ENCODE peak calls at places on chromosomes 3 and 15, in eight cellular contexts. H is esophagus squamous epithelium, F is tibial nerve, Q is body of pancreas, W is sigmoid colon, C is heart left ventricle, U is breast epithelium, J is HCT116. R is an unnamed sample.

GRCh38 chr3:79497447-79498111 is 270.2 kb downstream of the ROBO1 start:
- DNase-seq in C (no peak), H (no peak), U (no peak), W (no peak), J (no peak), Q (no peak), F (no peak), R (no peak)

GRCh38 chr15:42605281-42605744 is 29.9 kb downstream of the STARD9 start:
- DNase-seq in Q (no peak), J (no peak), C (no peak), U (no peak), W (no peak), F (no peak), H (no peak), R (no peak)

GRCh38 chr3:45105855-45106655 is 40.1 kb downstream of the CDCP1 start:
- DNase-seq in C (no peak), W (no peak), H (no peak), J (peak), Q (no peak), U (no peak), F (no peak), R (peak)

GRCh38 chr15:67897646-67898045 is 57.8 kb upstream of the RNU6-1 start:
- DNase-seq in W (no peak), C (no peak), J (no peak), H (no peak), F (no peak), U (no peak), Q (no peak), R (no peak)

GRCh38 chr15:99702895-99703602 is 30.2 kb downstream of the LYSMD4 start:
- DNase-seq in C (no peak), Q (no peak), F (no peak), J (no peak), W (no peak), H (no peak), U (no peak), R (no peak)

GRCh38 chr3:188503647-188504046 is 349.7 kb downstream of the LPP start:
- DNase-seq in W (no peak), J (no peak), F (no peak), U (no peak), Q (no peak), H (no peak), C (no peak), R (no peak)

GRCh38 chr3:142946861-142947260 is 16.6 kb downstream of the PAQR9 start:
- DNase-seq in W (no peak), Q (no peak), F (no peak), H (no peak), J (no peak), U (no peak), C (no peak), R (no peak)

GRCh38 chr15:65869954-65870871 is 922 bp downstream of the RAB11A start:
- DNase-seq in C (peak), U (peak), W (peak), H (no peak), Q (peak), F (no peak), J (no peak), R (peak)

GRCh38 chr15:87287156-87287555 is 969.4 kb downstream of the NTRK3 start:
- DNase-seq in F (no peak), W (no peak), J (no peak), H (no peak), U (no peak), Q (no peak), C (no peak), R (no peak)

GRCh38 chr15:69403611-69404010 is 10.5 kb upstream of the KIF23 start:
- DNase-seq in U (no peak), C (no peak), H (no peak), W (no peak), F (no peak), J (no peak), Q (no peak), R (no peak)

GRCh38 chr3:98655666-98656065 is 62.3 kb upstream of the CPOX start:
- DNase-seq in F (no peak), Q (no peak), W (no peak), J (no peak), U (no peak), H (no peak), C (no peak), R (no peak)

GRCh38 chr15:87477759-87478687 is 778.5 kb downstream of the NTRK3 start:
- DNase-seq in C (peak), J (no peak), W (peak), F (peak), Q (peak), H (no peak), U (peak), R (no peak)

GRCh38 chr15:75554717-75555116 is 24.4 kb downstream of the PTPN9 start:
- DNase-seq in Q (no peak), U (no peak), C (no peak), H (no peak), J (no peak), F (no peak), W (no peak), R (no peak)

GRCh38 chr3:10814623-10815022 is 1.4 kb upstream of the SLC6A11 start:
- DNase-seq in H (no peak), W (no peak), Q (no peak), J (no peak), C (no peak), F (no peak), U (no peak), R (no peak)

GRCh38 chr3:47288966-47289910 is 6.5 kb downstream of the KLHL18 start:
- DNase-seq in W (peak), C (no peak), F (no peak), H (no peak), J (no peak), U (no peak), Q (no peak), R (no peak)

GRCh38 chr15:83694030-83694429 is 40.1 kb downstream of the ADAMTSL3 start:
- DNase-seq in J (no peak), W (no peak), F (no peak), U (no peak), C (no peak), H (no peak), Q (no peak), R (no peak)

GRCh38 chr15:58518626-58519025 is 86.8 kb downstream of the LIPC start:
- DNase-seq in F (no peak), H (no peak), Q (no peak), C (no peak), U (no peak), W (no peak), J (no peak), R (no peak)

GRCh38 chr15:63409179-63409578 is 27.5 kb upstream of the CA12 start:
- DNase-seq in Q (no peak), J (no peak), W (no peak), H (no peak), U (no peak), C (no peak), F (no peak), R (no peak)

GRCh38 chr3:140768921-140769320 is 91.1 kb downstream of the TRIM42 start:
- DNase-seq in C (no peak), W (no peak), F (no peak), Q (no peak), U (no peak), H (no peak), J (no peak), R (no peak)

GRCh38 chr15:69735126-69735525 is 282.5 kb downstream of the RPLP1 start:
- DNase-seq in J (no peak), U (no peak), C (no peak), F (peak), H (no peak), Q (peak), W (no peak), R (peak)

GRCh38 chr3:159045279-159045678 is 243.4 kb downstream of the MFSD1 start:
- DNase-seq in W (no peak), F (no peak), Q (no peak), J (no peak), H (no peak), U (no peak), C (no peak), R (no peak)

GRCh38 chr3:49910409-49911123 is 6.9 kb upstream of the MST1R start:
- DNase-seq in J (no peak), H (no peak), W (no peak), F (no peak), U (no peak), C (no peak), Q (no peak), R (no peak)

GRCh38 chr3:24060055-24060454 is 115.0 kb downstream of the NR1D2 start:
- DNase-seq in F (no peak), U (peak), C (no peak), Q (no peak), J (no peak), W (no peak), H (no peak), R (no peak)

GRCh38 chr3:149648525-149648924 is 9.3 kb downstream of the WWTR1 start:
- DNase-seq in W (no peak), F (no peak), J (no peak), U (no peak), Q (no peak), H (no peak), C (no peak), R (no peak)

GRCh38 chr15:35013370-35013769 is 25.3 kb upstream of the ZNF770 start:
- DNase-seq in F (no peak), H (no peak), C (no peak), W (no peak), Q (no peak), J (no peak), U (no peak), R (no peak)

GRCh38 chr3:42490243-42490642 is 12.2 kb upstream of the VIPR1 start:
- DNase-seq in U (peak), C (peak), F (no peak), Q (peak), J (peak), H (no peak), W (peak), R (peak)

GRCh38 chr15:48842501-48842900 is 31.6 kb upstream of the CEP152 start:
- DNase-seq in F (no peak), U (no peak), Q (no peak), H (no peak), C (no peak), J (no peak), W (no peak), R (no peak)

GRCh38 chr3:106030620-106030945 is 161.8 kb upstream of the CBLB start:
- DNase-seq in F (no peak), J (no peak), W (no peak), U (no peak), H (no peak), Q (no peak), C (no peak), R (no peak)

GRCh38 chr3:126270145-126270811 is 86.9 kb downstream of the KLF15 start:
- DNase-seq in U (peak), H (no peak), F (peak), C (peak), Q (peak), J (no peak), W (peak), R (peak)

GRCh38 chr3:123700791-123701712 is 116.2 kb upstream of the HACD2 start:
- DNase-seq in H (no peak), W (peak), J (no peak), Q (no peak), C (no peak), U (peak), F (no peak), R (no peak)

GRCh38 chr3:170558417-170558816 is 27.5 kb downstream of the SLC7A14 start:
- DNase-seq in J (no peak), W (no peak), H (no peak), Q (no peak), U (no peak), F (no peak), C (no peak), R (no peak)

GRCh38 chr15:78624651-78625590 is 4.1 kb upstream of the CHRNA3 start:
- DNase-seq in W (no peak), Q (no peak), F (no peak), C (no peak), U (no peak), H (no peak), J (no peak), R (no peak)

GRCh38 chr3:96646596-96646995 is 167.8 kb upstream of the EPHA6 start:
- DNase-seq in J (no peak), F (no peak), U (no peak), H (no peak), C (no peak), Q (no peak), W (no peak), R (no peak)

GRCh38 chr3:124140751-124141150 is 148.8 kb upstream of the ROPN1 start:
- DNase-seq in Q (no peak), H (no peak), F (no peak), C (no peak), J (no peak), W (no peak), U (no peak), R (no peak)

GRCh38 chr3:173465112-173465511 is 67.6 kb downstream of the NLGN1 start:
- DNase-seq in F (no peak), J (no peak), C (no peak), Q (no peak), W (no peak), U (no peak), H (no peak), R (no peak)

GRCh38 chr15:98983333-98983732 is 24.3 kb downstream of the PGPEP1L start:
- DNase-seq in W (peak), H (no peak), U (no peak), Q (peak), J (no peak), F (peak), C (peak), R (peak)

GRCh38 chr3:117278424-117279190 is 569.0 kb downstream of the TUSC7 start:
- DNase-seq in U (no peak), H (no peak), W (no peak), C (no peak), J (peak), F (no peak), Q (peak), R (no peak)

GRCh38 chr3:187954486-187955075 is 199.4 kb upstream of the LPP start:
- DNase-seq in C (no peak), F (no peak), U (no peak), H (no peak), J (no peak), Q (no peak), W (no peak), R (no peak)

GRCh38 chr3:116443096-116443793 is 2.0 kb downstream of the LSAMP start:
- DNase-seq in Q (no peak), C (no peak), H (no peak), F (no peak), W (no peak), J (no peak), U (no peak), R (no peak)

DNA sequence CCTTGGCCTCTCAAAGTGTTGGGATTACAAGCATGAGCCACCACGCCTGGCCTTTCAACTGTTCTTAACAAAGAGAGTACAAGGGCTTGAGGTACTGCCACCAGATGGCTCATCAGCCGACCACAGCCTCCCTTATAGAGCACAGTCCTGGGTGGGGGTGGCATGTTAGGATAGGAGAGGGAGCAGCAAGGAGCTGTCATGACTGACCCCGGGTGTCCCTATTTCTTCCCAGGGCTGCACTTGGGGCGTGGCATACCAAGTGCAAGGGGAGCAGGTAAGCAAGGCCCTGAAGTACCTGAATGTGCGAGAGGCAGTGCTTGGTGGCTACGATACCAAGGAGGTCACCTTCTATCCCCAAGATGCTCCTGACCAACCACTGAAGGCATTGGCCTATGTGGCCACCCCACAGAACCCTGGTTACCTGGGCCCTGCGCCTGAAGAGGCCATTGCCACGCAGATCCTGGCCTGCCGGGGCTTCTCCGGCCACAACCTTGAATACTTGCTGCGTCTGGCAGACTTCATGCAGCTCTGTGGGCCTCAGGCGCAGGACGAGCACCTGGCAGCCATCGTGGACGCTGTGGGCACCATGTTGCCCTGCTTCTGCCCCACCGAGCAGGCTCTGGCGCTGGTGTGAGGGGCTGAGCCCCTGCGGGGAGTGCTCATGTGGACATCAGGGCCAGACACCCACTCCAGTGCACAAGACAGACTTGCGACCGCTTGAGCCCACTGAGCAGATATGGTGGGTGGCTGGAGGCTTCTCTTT is 2.1 kb downstream of the CHAC1 start:
- DNase-seq in C (no peak), Q (no peak), F (no peak), W (no peak), U (no peak), H (no peak), J (no peak), R (no peak)
- H3K4me3 ChIP-seq in C (no peak), Q (no peak), F (no peak), W (no peak), U (no peak), H (no peak), J (no peak), R (no peak)

GRCh38 chr3:127598841-127599570 is 795 bp downstream of the MCM2 start:
- DNase-seq in W (no peak), C (no peak), Q (no peak), U (no peak), F (no peak), J (no peak), H (no peak), R (no peak)
- TF ChIP-seq POLR2A in W (no peak), C (no peak), Q (no peak), U (no peak), F (no peak), J (no peak), H (no peak), R (no peak)

GRCh38 chr3:150933473-150934008 is 28.3 kb upstream of the MINDY4B start:
- DNase-seq in W (no peak), F (no peak), C (no peak), Q (no peak), J (no peak), H (no peak), U (no peak), R (no peak)
- TF ChIP-seq CTCF in W (no peak), F (no peak), C (no peak), Q (no peak), J (no peak), H (no peak), U (no peak), R (no peak)

DNA sequence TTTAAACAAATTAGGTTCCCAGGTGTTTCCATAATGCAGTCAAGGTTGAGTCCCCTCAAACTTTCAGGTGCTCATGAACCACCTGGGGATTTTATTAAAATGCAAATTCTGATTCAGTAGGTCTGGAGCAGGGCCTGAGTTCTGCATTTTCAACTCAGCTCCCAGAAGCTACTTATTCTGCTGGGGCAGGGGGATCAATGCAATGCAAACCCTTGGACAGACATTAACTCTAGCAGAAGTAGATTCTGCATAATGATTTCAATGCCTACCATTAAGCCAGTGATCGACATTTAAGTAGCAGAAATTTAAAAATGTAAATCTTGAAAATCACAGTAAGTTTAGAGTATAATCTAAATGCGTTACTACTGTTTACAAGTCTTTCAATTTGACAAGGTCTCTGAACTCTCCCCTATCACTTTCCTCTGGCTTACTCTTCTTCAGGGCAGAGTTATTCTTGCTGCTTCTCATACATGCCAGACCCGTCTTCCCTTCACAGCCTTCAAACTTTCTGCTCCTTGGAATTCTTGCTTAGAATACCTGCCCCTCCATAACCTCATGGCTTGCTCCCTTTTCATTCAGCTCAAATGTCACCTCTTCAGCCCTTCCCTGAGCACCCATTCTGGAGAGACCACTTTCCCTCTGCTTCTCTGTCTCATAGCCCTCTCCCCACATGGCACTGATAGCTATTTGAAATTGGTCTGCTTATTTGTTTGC is 19.3 kb upstream of the DPPA4 start:
- DNase-seq in C (no peak), Q (no peak), U (no peak), H (no peak), J (no peak), F (no peak), W (no peak), R (no peak)
- H3K4me3 ChIP-seq in C (no peak), Q (no peak), U (no peak), H (no peak), J (no peak), F (no peak), W (no peak), R (no peak)

GRCh38 chr15:92831459-92832229 is 68.5 kb upstream of the CHD2 start:
- DNase-seq in H (peak), C (peak), U (peak), F (peak), J (peak), W (peak), Q (peak), R (peak)
- TF ChIP-seq POLR2A in H (peak), C (peak), U (peak), F (peak), J (no peak), W (peak), Q (peak), R (peak)

GRCh38 chr3:16052964-16053363 is 121.5 kb upstream of the GALNT15 start:
- DNase-seq in Q (no peak), U (no peak), W (no peak), H (no peak), J (no peak), F (no peak), C (no peak), R (no peak)

GRCh38 chr3:16053794-16054193 is 120.7 kb upstream of the GALNT15 start:
- DNase-seq in F (no peak), J (no peak), U (no peak), W (no peak), Q (no peak), H (no peak), C (no peak), R (no peak)

GRCh38 chr3:16050641-16051467 is 123.6 kb upstream of the GALNT15 start:
- DNase-seq in F (no peak), Q (no peak), W (no peak), J (no peak), H (no peak), U (no peak), C (peak), R (no peak)

GRCh38 chr3:16048435-16049318 is 125.8 kb upstream of the GALNT15 start:
- DNase-seq in F (no peak), J (peak), U (no peak), H (no peak), W (peak), Q (peak), C (no peak), R (peak)
- TF ChIP-seq CTCF in F (peak), J (peak), U (peak), H (peak), W (peak), Q (peak), C (peak), R (no peak)

GRCh38 chr3:147411777-147412176 is 2.6 kb downstream of the ZIC1 start:
- DNase-seq in J (no peak), H (no peak), W (no peak), U (no peak), Q (no peak), F (no peak), C (no peak), R (no peak)
- H3K4me3 ChIP-seq in J (no peak), H (no peak), W (no peak), U (no peak), Q (no peak), F (no peak), C (no peak), R (no peak)

R was measured in lower leg skin.